ENCODE peak calls at places on chromosomes 6 and 20, in six cellular contexts. One of them, this sample, is unnamed. For H3K4me1 and H3K36me3, the result is how much of the 10 kb centered on the place peaks cover.

GRCh38 chr6:87397656-87398055 is 10.1 kb upstream of the CFAP206 start:
- DNase-seq in HAP-1: no peak
- DNase-seq in GM23248: no peak
- DNase-seq in astrocyte: no peak
- DNase-seq in OCI-LY7: no peak
- DNase-seq in psoas muscle: no peak
- DNase-seq in this sample: no peak

GRCh38 chr20:208937-209566 is 18.0 kb upstream of the DEFB129 start:
- DNase-seq in HAP-1: peak
- DNase-seq in GM23248: peak
- DNase-seq in astrocyte: peak
- DNase-seq in OCI-LY7: peak
- DNase-seq in psoas muscle: no peak
- DNase-seq in this sample: no peak

GRCh38 chr6:161536141-161536735 is 262.4 kb upstream of the AGPAT4 start:
- DNase-seq in HAP-1: no peak
- DNase-seq in GM23248: no peak
- DNase-seq in astrocyte: no peak
- DNase-seq in OCI-LY7: no peak
- DNase-seq in psoas muscle: no peak
- DNase-seq in this sample: no peak

GRCh38 chr6:108114861-108115597 is 40.5 kb upstream of the OSTM1 start:
- DNase-seq in HAP-1: no peak
- DNase-seq in GM23248: peak
- DNase-seq in astrocyte: peak
- DNase-seq in OCI-LY7: no peak
- DNase-seq in psoas muscle: peak
- DNase-seq in this sample: no peak

GRCh38 chr6:53487080-53487479 is 57.8 kb downstream of the GCLC start:
- DNase-seq in HAP-1: no peak
- DNase-seq in GM23248: no peak
- DNase-seq in astrocyte: no peak
- DNase-seq in OCI-LY7: no peak
- DNase-seq in psoas muscle: no peak
- DNase-seq in this sample: no peak

GRCh38 chr20:38217791-38218565 is 42.6 kb downstream of the KIAA1755 start:
- DNase-seq in HAP-1: no peak
- DNase-seq in GM23248: peak
- DNase-seq in astrocyte: peak
- DNase-seq in OCI-LY7: no peak
- DNase-seq in psoas muscle: peak
- DNase-seq in this sample: no peak

GRCh38 chr20:51422912-51423667 is 119.4 kb downstream of the NFATC2 start:
- DNase-seq in HAP-1: no peak
- DNase-seq in GM23248: no peak
- DNase-seq in astrocyte: no peak
- DNase-seq in OCI-LY7: no peak
- DNase-seq in psoas muscle: no peak
- DNase-seq in this sample: no peak

GRCh38 chr6:33576668-33577067 is 3.4 kb downstream of the BAK1 start:
- DNase-seq in HAP-1: no peak
- DNase-seq in GM23248: no peak
- DNase-seq in astrocyte: no peak
- DNase-seq in OCI-LY7: no peak
- DNase-seq in psoas muscle: no peak
- DNase-seq in this sample: no peak

GRCh38 chr6:129634411-129635230 is 75.4 kb downstream of the ARHGAP18 start:
- DNase-seq in HAP-1: no peak
- DNase-seq in GM23248: no peak
- DNase-seq in astrocyte: peak
- DNase-seq in OCI-LY7: no peak
- DNase-seq in psoas muscle: no peak
- DNase-seq in this sample: no peak

GRCh38 chr20:19621072-19621471 is 137.0 kb upstream of the RIN2 start:
- DNase-seq in HAP-1: no peak
- DNase-seq in GM23248: peak
- DNase-seq in astrocyte: no peak
- DNase-seq in OCI-LY7: no peak
- DNase-seq in psoas muscle: no peak
- DNase-seq in this sample: no peak

GRCh38 chr6:3315841-3316240 is 57.1 kb downstream of the PSMG4 start:
- DNase-seq in HAP-1: no peak
- DNase-seq in GM23248: no peak
- DNase-seq in astrocyte: no peak
- DNase-seq in OCI-LY7: no peak
- DNase-seq in psoas muscle: no peak
- DNase-seq in this sample: no peak

GRCh38 chr20:44582321-44583025 is at the start of gene PKIG:
- DNase-seq in HAP-1: peak
- DNase-seq in GM23248: peak
- DNase-seq in astrocyte: peak
- DNase-seq in OCI-LY7: peak
- DNase-seq in psoas muscle: peak
- DNase-seq in this sample: no peak

GRCh38 chr6:159760602-159761057 is 1.2 kb upstream of the ACAT2 start:
- DNase-seq in HAP-1: peak
- DNase-seq in GM23248: peak
- DNase-seq in astrocyte: peak
- DNase-seq in OCI-LY7: no peak
- DNase-seq in psoas muscle: no peak
- DNase-seq in this sample: no peak

GRCh38 chr20:40938020-40938419 is 90.6 kb upstream of the TOP1 start:
- DNase-seq in HAP-1: no peak
- DNase-seq in GM23248: no peak
- DNase-seq in astrocyte: no peak
- DNase-seq in OCI-LY7: peak
- DNase-seq in psoas muscle: no peak
- DNase-seq in this sample: no peak

GRCh38 chr6:148720371-148720770 is 26.5 kb upstream of the UST start:
- DNase-seq in HAP-1: no peak
- DNase-seq in GM23248: peak
- DNase-seq in astrocyte: peak
- DNase-seq in OCI-LY7: no peak
- DNase-seq in psoas muscle: no peak
- DNase-seq in this sample: no peak

GRCh38 chr6:42960243-42961019 is at the start of gene GNMT:
- DNase-seq in HAP-1: no peak
- DNase-seq in GM23248: peak
- DNase-seq in astrocyte: no peak
- DNase-seq in OCI-LY7: no peak
- DNase-seq in psoas muscle: peak
- DNase-seq in this sample: peak

GRCh38 chr6:122202576-122203137 is 196.8 kb upstream of the HSF2 start:
- DNase-seq in HAP-1: no peak
- DNase-seq in GM23248: no peak
- DNase-seq in astrocyte: no peak
- DNase-seq in OCI-LY7: no peak
- DNase-seq in psoas muscle: no peak
- DNase-seq in this sample: no peak

GRCh38 chr20:37201827-37202162 is 22.4 kb upstream of the MROH8 start:
- DNase-seq in HAP-1: no peak
- DNase-seq in GM23248: peak
- DNase-seq in astrocyte: no peak
- DNase-seq in OCI-LY7: no peak
- DNase-seq in psoas muscle: no peak
- DNase-seq in this sample: no peak

GRCh38 chr6:138088307-138088744 is 18.9 kb downstream of the PERP start:
- DNase-seq in HAP-1: no peak
- DNase-seq in GM23248: peak
- DNase-seq in astrocyte: peak
- DNase-seq in OCI-LY7: no peak
- DNase-seq in psoas muscle: no peak
- DNase-seq in this sample: no peak

GRCh38 chr6:3285732-3286131 is 27.0 kb downstream of the PSMG4 start:
- DNase-seq in HAP-1: no peak
- DNase-seq in GM23248: no peak
- DNase-seq in astrocyte: no peak
- DNase-seq in OCI-LY7: no peak
- DNase-seq in psoas muscle: no peak
- DNase-seq in this sample: no peak

GRCh38 chr6:11414564-11414963 is 123.0 kb upstream of the TMEM170B start:
- DNase-seq in HAP-1: no peak
- DNase-seq in GM23248: no peak
- DNase-seq in astrocyte: no peak
- DNase-seq in OCI-LY7: no peak
- DNase-seq in psoas muscle: no peak
- DNase-seq in this sample: peak

GRCh38 chr20:24935140-24935539 is 13.9 kb upstream of the CST7 start:
- DNase-seq in HAP-1: no peak
- DNase-seq in GM23248: no peak
- DNase-seq in astrocyte: no peak
- DNase-seq in OCI-LY7: no peak
- DNase-seq in psoas muscle: no peak
- DNase-seq in this sample: no peak

GRCh38 chr6:109503327-109504224 is 20.6 kb upstream of the ZBTB24 start:
- DNase-seq in HAP-1: no peak
- DNase-seq in GM23248: no peak
- DNase-seq in astrocyte: no peak
- DNase-seq in OCI-LY7: no peak
- DNase-seq in psoas muscle: no peak
- DNase-seq in this sample: no peak

GRCh38 chr6:55964136-55964535 is 88.7 kb upstream of the BMP5 start:
- DNase-seq in HAP-1: no peak
- DNase-seq in GM23248: no peak
- DNase-seq in astrocyte: no peak
- DNase-seq in OCI-LY7: no peak
- DNase-seq in psoas muscle: no peak
- DNase-seq in this sample: no peak

GRCh38 chr20:41339957-41340326 is 679 bp upstream of the LPIN3 start:
- DNase-seq in HAP-1: peak
- DNase-seq in GM23248: peak
- DNase-seq in astrocyte: peak
- DNase-seq in OCI-LY7: peak
- DNase-seq in psoas muscle: peak
- DNase-seq in this sample: peak

GRCh38 chr6:22152871-22153270 is 144.0 kb downstream of the PRL start:
- DNase-seq in HAP-1: no peak
- DNase-seq in GM23248: no peak
- DNase-seq in astrocyte: no peak
- DNase-seq in OCI-LY7: no peak
- DNase-seq in psoas muscle: no peak
- DNase-seq in this sample: no peak
- H3K4me1 ChIP-seq in HAP-1: under half
- H3K4me1 ChIP-seq in GM23248: under half
- H3K4me1 ChIP-seq in astrocyte: under half
- H3K4me1 ChIP-seq in OCI-LY7: under half
- H3K4me1 ChIP-seq in psoas muscle: under half
- H3K4me1 ChIP-seq in this sample: under half

GRCh38 chr6:167912494-167912893 is 85.0 kb upstream of the KIF25 start:
- DNase-seq in HAP-1: no peak
- DNase-seq in GM23248: no peak
- DNase-seq in astrocyte: no peak
- DNase-seq in OCI-LY7: no peak
- DNase-seq in psoas muscle: no peak
- DNase-seq in this sample: no peak
- H3K36me3 ChIP-seq in HAP-1: under half
- H3K36me3 ChIP-seq in GM23248: under half
- H3K36me3 ChIP-seq in astrocyte: under half
- H3K36me3 ChIP-seq in OCI-LY7: under half
- H3K36me3 ChIP-seq in psoas muscle: half or more
- H3K36me3 ChIP-seq in this sample: under half

GRCh38 chr6:16718301-16718700 is 43.0 kb downstream of the ATXN1 start:
- DNase-seq in HAP-1: no peak
- DNase-seq in GM23248: no peak
- DNase-seq in astrocyte: no peak
- DNase-seq in OCI-LY7: no peak
- DNase-seq in psoas muscle: no peak
- DNase-seq in this sample: no peak
- H3K4me1 ChIP-seq in HAP-1: under half
- H3K4me1 ChIP-seq in GM23248: under half
- H3K4me1 ChIP-seq in astrocyte: under half
- H3K4me1 ChIP-seq in OCI-LY7: under half
- H3K4me1 ChIP-seq in psoas muscle: under half
- H3K4me1 ChIP-seq in this sample: under half

GRCh38 chr6:35850209-35850608 is 45.1 kb downstream of the LHFPL5 start:
- DNase-seq in HAP-1: no peak
- DNase-seq in GM23248: no peak
- DNase-seq in astrocyte: no peak
- DNase-seq in OCI-LY7: no peak
- DNase-seq in psoas muscle: no peak
- DNase-seq in this sample: no peak
- H3K36me3 ChIP-seq in HAP-1: half or more
- H3K36me3 ChIP-seq in GM23248: under half
- H3K36me3 ChIP-seq in astrocyte: under half
- H3K36me3 ChIP-seq in OCI-LY7: half or more
- H3K36me3 ChIP-seq in psoas muscle: half or more
- H3K36me3 ChIP-seq in this sample: under half

GRCh38 chr6:14372738-14373484 is 255.3 kb downstream of the CD83 start:
- DNase-seq in HAP-1: no peak
- DNase-seq in GM23248: no peak
- DNase-seq in astrocyte: no peak
- DNase-seq in OCI-LY7: no peak
- DNase-seq in psoas muscle: no peak
- DNase-seq in this sample: no peak
- H3K4me1 ChIP-seq in HAP-1: under half
- H3K4me1 ChIP-seq in GM23248: under half
- H3K4me1 ChIP-seq in astrocyte: under half
- H3K4me1 ChIP-seq in OCI-LY7: under half
- H3K4me1 ChIP-seq in psoas muscle: under half
- H3K4me1 ChIP-seq in this sample: under half

GRCh38 chr20:46393967-46394366 is 12.4 kb downstream of the ELMO2 start:
- DNase-seq in HAP-1: no peak
- DNase-seq in GM23248: no peak
- DNase-seq in astrocyte: no peak
- DNase-seq in OCI-LY7: no peak
- DNase-seq in psoas muscle: no peak
- DNase-seq in this sample: no peak
- H3K36me3 ChIP-seq in HAP-1: under half
- H3K36me3 ChIP-seq in GM23248: under half
- H3K36me3 ChIP-seq in astrocyte: under half
- H3K36me3 ChIP-seq in OCI-LY7: half or more
- H3K36me3 ChIP-seq in psoas muscle: half or more
- H3K36me3 ChIP-seq in this sample: half or more

DNA sequence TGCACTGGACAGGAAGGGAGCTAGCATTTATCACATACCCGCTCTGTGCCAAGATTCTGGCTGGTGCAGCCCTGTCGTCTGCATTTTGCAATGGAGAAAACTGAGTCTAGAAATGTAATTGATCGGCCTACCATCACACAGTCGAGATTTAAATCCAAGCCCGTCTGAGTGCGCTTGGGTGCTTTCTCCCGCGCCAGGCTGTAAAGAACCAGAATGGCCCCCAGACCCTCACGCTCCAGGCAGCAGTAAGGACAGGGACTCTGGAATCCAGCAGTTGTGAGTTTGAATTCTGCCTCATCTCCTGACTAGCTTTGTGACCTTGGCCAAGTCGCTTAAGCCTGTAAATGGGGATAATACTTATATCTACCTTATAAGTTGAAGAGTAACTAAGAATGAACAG is 10.8 kb downstream of the DYNLRB1 start:
- DNase-seq in HAP-1: no peak
- DNase-seq in GM23248: no peak
- DNase-seq in astrocyte: no peak
- DNase-seq in OCI-LY7: no peak
- DNase-seq in psoas muscle: no peak
- DNase-seq in this sample: no peak
- H3K4me1 ChIP-seq in HAP-1: under half
- H3K4me1 ChIP-seq in GM23248: under half
- H3K4me1 ChIP-seq in astrocyte: under half
- H3K4me1 ChIP-seq in OCI-LY7: under half
- H3K4me1 ChIP-seq in psoas muscle: under half
- H3K4me1 ChIP-seq in this sample: under half

GRCh38 chr6:72746276-72746675 is 124.4 kb downstream of the KCNQ5 start:
- DNase-seq in HAP-1: no peak
- DNase-seq in GM23248: peak
- DNase-seq in astrocyte: peak
- DNase-seq in OCI-LY7: no peak
- DNase-seq in psoas muscle: no peak
- DNase-seq in this sample: no peak
- H3K36me3 ChIP-seq in HAP-1: under half
- H3K36me3 ChIP-seq in GM23248: under half
- H3K36me3 ChIP-seq in astrocyte: under half
- H3K36me3 ChIP-seq in OCI-LY7: under half
- H3K36me3 ChIP-seq in psoas muscle: under half
- H3K36me3 ChIP-seq in this sample: under half